ENCODE peak calls at places on chromosome 4, in nine cellular contexts. K is astrocyte, A is PC-3, N is GM23248, B is fibroblast of lung, D is kidney, I is HCT116, J is H9, X is adipocyte. Z is an unnamed sample. For H3K4me1, the result is how much of the 10 kb centered on the place peaks cover.

GRCh38 chr4:85498068-85498733 is 23.3 kb downstream of the ARHGAP24 start:
- DNase-seq in B (peak), I (no peak), N (peak), X (peak), J (no peak), D (no peak), A (peak), K (peak), Z (no peak)

GRCh38 chr4:136967069-136967468 is 565.2 kb downstream of the PCDH18 start:
- DNase-seq in I (no peak), X (no peak), N (no peak), A (peak), B (no peak), K (no peak), D (no peak), J (no peak), Z (no peak)

GRCh38 chr4:32884198-32884597 is 2164.0 kb downstream of the PCDH7 start:
- DNase-seq in X (peak), N (peak), A (peak), I (no peak), D (no peak), K (peak), B (peak), J (no peak), Z (no peak)

GRCh38 chr4:111556861-111557260 is 588.4 kb upstream of the FAM241A start:
- DNase-seq in K (no peak), A (peak), B (no peak), D (no peak), I (no peak), J (no peak), X (no peak), N (peak), Z (no peak)

GRCh38 chr4:48396043-48396442 is 54.7 kb downstream of the SLAIN2 start:
- DNase-seq in B (no peak), J (no peak), N (no peak), I (no peak), K (no peak), X (no peak), D (no peak), A (no peak), Z (no peak)

GRCh38 chr4:82201805-82202636 is 171.8 kb downstream of the HNRNPD start:
- DNase-seq in N (peak), B (peak), K (peak), A (peak), J (peak), D (no peak), I (peak), X (peak), Z (peak)

GRCh38 chr4:59553739-59554126 is 1646.4 kb upstream of the ADGRL3 start:
- DNase-seq in A (peak), J (no peak), D (no peak), X (peak), K (peak), B (peak), N (peak), I (no peak), Z (no peak)

GRCh38 chr4:130356873-130357272 is 1260.9 kb downstream of the C4orf33 start:
- DNase-seq in A (no peak), J (no peak), B (no peak), K (no peak), N (no peak), D (no peak), I (no peak), X (no peak), Z (no peak)

GRCh38 chr4:44354172-44354571 is 94.4 kb downstream of the KCTD8 start:
- DNase-seq in I (no peak), J (no peak), B (no peak), D (no peak), K (no peak), A (no peak), X (no peak), N (no peak), Z (no peak)

GRCh38 chr4:138112389-138112788 is 129.8 kb downstream of the SLC7A11 start:
- DNase-seq in K (no peak), I (no peak), X (no peak), J (no peak), A (no peak), D (no peak), B (no peak), N (no peak), Z (no peak)

GRCh38 chr4:173527103-173527876 is 2.7 kb downstream of the HAND2 start:
- DNase-seq in X (peak), J (peak), A (no peak), B (no peak), I (no peak), N (peak), K (no peak), D (no peak), Z (peak)

GRCh38 chr4:55864577-55865223 is 11.3 kb downstream of the EXOC1 start:
- DNase-seq in A (no peak), X (peak), D (no peak), I (no peak), B (no peak), N (no peak), K (no peak), J (no peak), Z (no peak)

GRCh38 chr4:78618426-78618825 is 66.9 kb downstream of the ANXA3 start:
- DNase-seq in B (no peak), I (no peak), A (no peak), J (no peak), N (peak), X (no peak), D (no peak), K (no peak), Z (no peak)

GRCh38 chr4:86834901-86835300 is 14.3 kb downstream of the SLC10A6 start:
- DNase-seq in I (no peak), X (no peak), A (no peak), J (no peak), D (no peak), N (peak), B (peak), K (peak), Z (no peak)

GRCh38 chr4:95392886-95393285 is 155.9 kb downstream of the UNC5C start:
- DNase-seq in N (no peak), K (no peak), I (no peak), X (no peak), B (no peak), D (no peak), J (no peak), A (no peak), Z (no peak)

GRCh38 chr4:131499139-131499873 is 1649.8 kb upstream of the PCDH10 start:
- DNase-seq in D (no peak), A (peak), B (peak), K (peak), X (peak), I (no peak), J (no peak), N (peak), Z (no peak)

GRCh38 chr4:180668732-180669131 is 1574.5 kb upstream of the TENM3 start:
- DNase-seq in D (no peak), X (no peak), J (no peak), I (no peak), B (no peak), N (no peak), A (no peak), K (no peak), Z (no peak)

GRCh38 chr4:89311433-89311832 is 3.8 kb upstream of the GPRIN3 start:
- DNase-seq in J (no peak), D (no peak), X (no peak), K (no peak), A (no peak), N (no peak), B (no peak), I (no peak), Z (no peak)

DNA sequence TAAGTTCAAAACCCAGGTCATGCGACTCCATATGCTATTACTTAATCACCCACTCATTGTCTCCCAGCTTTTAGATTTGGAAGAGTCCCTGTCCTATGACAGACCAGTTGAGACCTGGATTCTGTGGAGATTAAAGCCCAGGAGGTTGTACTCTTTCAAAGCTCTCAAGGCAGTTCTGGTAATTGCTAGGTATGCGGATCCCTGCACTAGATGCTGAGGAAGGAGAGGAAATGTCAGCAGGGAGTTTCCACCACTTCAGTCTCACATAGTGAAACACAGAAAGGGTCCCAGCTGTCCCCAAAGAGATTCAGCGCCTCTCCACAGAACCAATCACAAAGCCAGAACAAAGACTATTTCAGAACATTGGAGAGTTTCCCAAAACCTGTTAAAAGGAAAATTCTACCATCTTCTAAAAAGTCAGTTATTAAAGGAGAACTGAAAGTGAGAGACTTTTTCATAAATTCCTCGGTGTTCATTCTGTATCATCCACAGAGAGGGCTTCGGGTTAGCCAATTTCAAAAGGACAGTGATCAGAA is 53.4 kb downstream of the IRF2 start:
- DNase-seq in B (no peak), I (no peak), J (no peak), K (no peak), X (no peak), N (no peak), D (no peak), A (no peak), Z (no peak)
- H3K9ac ChIP-seq in B (no peak), I (no peak), J (no peak), K (no peak), X (no peak), N (no peak), D (no peak), A (no peak), Z (no peak)

GRCh38 chr4:159175165-159175988 is 72.5 kb downstream of the RAPGEF2 start:
- DNase-seq in K (peak), J (peak), A (peak), I (peak), N (peak), X (peak), D (no peak), B (peak), Z (peak)
- H3K4me1 ChIP-seq in K (under half), J (under half), A (under half), I (under half), N (under half), X (under half), D (under half), B (under half), Z (under half)

DNA sequence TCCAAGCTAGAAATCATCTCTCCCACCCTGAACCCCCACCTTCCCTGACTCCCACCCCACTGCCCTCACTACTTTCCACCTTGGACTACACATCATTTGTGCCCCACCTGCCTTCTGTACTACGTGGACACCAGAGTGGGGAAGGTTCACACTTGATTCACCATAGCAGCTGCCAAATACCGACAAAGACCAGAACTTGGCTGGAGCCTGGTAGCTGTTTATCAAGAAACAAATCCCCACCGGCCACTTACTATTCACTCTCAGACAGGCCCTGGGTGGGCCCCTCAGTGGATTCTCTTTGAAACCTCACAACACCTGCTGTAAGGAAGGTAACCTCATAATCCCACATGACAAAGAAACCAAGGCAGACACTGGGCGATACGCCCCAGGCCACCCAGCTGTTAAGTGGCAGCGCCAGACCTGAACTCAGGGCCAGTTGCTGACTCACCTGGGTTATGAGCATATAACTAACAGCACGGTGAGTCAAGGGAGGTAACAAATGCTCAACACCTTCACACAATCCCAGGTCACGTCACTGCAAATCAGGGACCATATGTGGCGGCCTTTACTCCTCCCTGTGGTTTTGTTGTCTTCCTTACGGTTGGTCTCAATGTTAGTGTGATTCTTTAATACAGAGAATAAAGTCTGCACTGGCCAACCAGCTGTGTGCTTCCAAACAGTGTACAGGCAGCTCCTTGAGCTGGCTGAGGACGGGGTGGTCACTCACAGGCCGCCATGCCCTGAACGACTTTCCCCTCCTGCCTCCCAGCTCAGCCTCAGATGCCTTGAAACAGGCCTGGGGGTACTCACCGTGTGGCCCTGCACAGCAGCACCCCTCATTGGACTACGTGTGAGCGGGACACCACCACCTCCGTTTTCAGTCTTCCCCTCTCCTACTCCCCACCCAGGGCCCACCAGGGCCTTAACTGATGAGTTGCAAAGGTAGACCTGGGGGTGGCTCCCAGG is 7.5 kb downstream of the WDR1 start:
- DNase-seq in A (peak), N (peak), I (no peak), K (no peak), D (peak), J (no peak), B (no peak), X (no peak), Z (no peak)
- H3K9ac ChIP-seq in A (no peak), N (peak), I (peak), K (peak), D (no peak), J (no peak), B (no peak), X (no peak), Z (no peak)

GRCh38 chr4:15681372-15682339 is at the start of gene FAM200B:
- DNase-seq in B (peak), N (peak), A (peak), X (peak), I (peak), D (peak), J (peak), K (peak), Z (peak)
- H3K4me1 ChIP-seq in B (under half), N (under half), A (half or more), X (under half), I (under half), D (under half), J (under half), K (under half), Z (under half)

GRCh38 chr4:155569960-155570515 is 96.6 kb upstream of the GUCY1A1 start:
- DNase-seq in I (no peak), X (peak), B (no peak), K (peak), N (peak), D (no peak), J (no peak), A (no peak), Z (no peak)

GRCh38 chr4:155570661-155571060 is 96.0 kb upstream of the GUCY1A1 start:
- DNase-seq in A (no peak), I (no peak), N (no peak), B (no peak), J (no peak), K (no peak), X (no peak), D (no peak), Z (no peak)

GRCh38 chr4:155566241-155566823 is 100.3 kb upstream of the GUCY1A1 start:
- DNase-seq in N (peak), A (peak), B (peak), D (no peak), X (peak), I (no peak), J (no peak), K (no peak), Z (no peak)

GRCh38 chr4:155569471-155569870 is 97.2 kb upstream of the GUCY1A1 start:
- DNase-seq in A (no peak), D (no peak), J (no peak), X (no peak), B (no peak), N (no peak), I (no peak), K (no peak), Z (no peak)

DNA sequence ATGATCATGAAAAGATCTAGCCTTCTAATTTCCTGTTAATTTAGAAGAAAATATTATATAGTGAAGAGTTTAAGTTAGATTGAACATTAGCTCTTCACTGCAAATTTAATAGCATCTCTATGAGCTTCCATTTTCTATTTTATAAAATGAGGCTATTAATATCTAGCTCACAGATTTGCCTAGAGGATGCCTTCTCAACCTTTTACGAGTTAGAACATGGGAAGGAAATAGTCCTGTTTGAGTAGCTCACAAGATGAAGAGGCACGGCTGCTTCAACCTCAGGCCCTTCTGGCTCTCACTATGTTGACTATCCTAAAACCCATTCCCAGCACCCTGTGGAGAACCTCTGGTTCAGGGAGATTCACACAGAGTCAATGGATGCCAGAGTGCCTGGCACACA is 98.0 kb upstream of the GUCY1A1 start:
- DNase-seq in N (no peak), X (no peak), B (no peak), A (no peak), I (no peak), D (no peak), K (no peak), J (no peak), Z (no peak)
- H3K9ac ChIP-seq in N (no peak), X (no peak), B (no peak), A (no peak), I (no peak), D (no peak), K (no peak), J (no peak), Z (no peak)

GRCh38 chr4:154425514-154425913 is 66.1 kb downstream of the DCHS2 start:
- DNase-seq in I (no peak), D (no peak), A (no peak), B (no peak), K (no peak), J (no peak), N (no peak), X (no peak), Z (no peak)

GRCh38 chr4:154417358-154417673 is 74.3 kb downstream of the DCHS2 start:
- DNase-seq in B (no peak), A (no peak), I (no peak), X (no peak), J (no peak), K (no peak), N (no peak), D (no peak), Z (no peak)

GRCh38 chr4:154421618-154422017 is 70.0 kb downstream of the DCHS2 start:
- DNase-seq in B (no peak), D (no peak), J (no peak), K (no peak), I (no peak), A (no peak), N (no peak), X (no peak), Z (no peak)

GRCh38 chr4:154424810-154425484 is 66.7 kb downstream of the DCHS2 start:
- DNase-seq in I (no peak), X (no peak), B (no peak), A (no peak), J (no peak), K (no peak), D (no peak), N (no peak), Z (no peak)

GRCh38 chr4:154422152-154422551 is 69.4 kb downstream of the DCHS2 start:
- DNase-seq in I (no peak), X (no peak), A (no peak), D (no peak), B (no peak), J (no peak), N (no peak), K (no peak), Z (no peak)
- H3K4me1 ChIP-seq in I (under half), X (under half), A (under half), D (under half), B (under half), J (under half), N (under half), K (under half), Z (under half)

GRCh38 chr4:22235798-22236197 is 280.1 kb downstream of the ADGRA3 start:
- DNase-seq in K (no peak), D (no peak), I (no peak), J (no peak), N (no peak), X (no peak), B (no peak), A (no peak), Z (no peak)

GRCh38 chr4:22237155-22237751 is 278.6 kb downstream of the ADGRA3 start:
- DNase-seq in X (no peak), A (peak), I (peak), N (peak), D (peak), K (no peak), J (peak), B (peak), Z (peak)

GRCh38 chr4:22238742-22239141 is 277.1 kb downstream of the ADGRA3 start:
- DNase-seq in K (no peak), N (peak), I (no peak), X (no peak), D (no peak), B (no peak), J (peak), A (no peak), Z (peak)

GRCh38 chr4:22240814-22241213 is 275.1 kb downstream of the ADGRA3 start:
- DNase-seq in J (no peak), I (no peak), A (no peak), D (no peak), X (no peak), K (no peak), N (no peak), B (no peak), Z (no peak)

GRCh38 chr4:22237846-22238513 is 277.9 kb downstream of the ADGRA3 start:
- DNase-seq in N (no peak), J (no peak), K (no peak), A (no peak), X (no peak), D (no peak), B (peak), I (no peak), Z (no peak)
- H3K9ac ChIP-seq in N (no peak), J (no peak), K (no peak), A (no peak), X (no peak), D (no peak), B (no peak), I (no peak), Z (no peak)

Z was measured in endodermal cell.